ENCODE peak calls at places on chromosomes 16 and 17, in seven cellular contexts. N is CD4-positive, alpha-beta memory T cell; F is uterus; M is CD8-positive, alpha-beta T cell; Q is AG04450; G is HCT116; C is mammary epithelial cell. I is an unnamed sample.

GRCh38 chr17:50889528-50890118 is 23.5 kb upstream of the TOB1 start:
- DNase-seq in C (no peak), F (no peak), Q (no peak), M (no peak), N (no peak), G (no peak), I (no peak)

GRCh38 chr16:1450218-1450617 is 5.9 kb upstream of the CCDC154 start:
- DNase-seq in Q (no peak), F (no peak), M (no peak), G (no peak), N (no peak), C (no peak), I (no peak)

GRCh38 chr17:80969030-80969673 is 22.5 kb upstream of the CHMP6 start:
- DNase-seq in G (no peak), C (no peak), N (no peak), F (no peak), M (no peak), Q (no peak), I (no peak)

GRCh38 chr17:50129303-50129945 is 536 bp downstream of the SAMD14 start:
- DNase-seq in F (no peak), N (peak), C (no peak), G (no peak), Q (no peak), M (peak), I (peak)

GRCh38 chr17:78504156-78504925 is 72.9 kb downstream of the DNAH17 start:
- DNase-seq in G (no peak), Q (no peak), N (no peak), F (no peak), C (no peak), M (no peak), I (no peak)

GRCh38 chr16:22887445-22887844 is 73.5 kb downstream of the HS3ST2 start:
- DNase-seq in C (no peak), Q (no peak), G (no peak), F (no peak), M (no peak), N (no peak), I (no peak)

GRCh38 chr16:67013238-67013822 is 15.6 kb upstream of the CBFB start:
- DNase-seq in Q (no peak), M (no peak), C (no peak), N (no peak), G (no peak), F (no peak), I (no peak)

GRCh38 chr16:68357923-68358322 is 47.1 kb downstream of the PRMT7 start:
- DNase-seq in C (no peak), G (no peak), F (no peak), N (no peak), M (no peak), Q (no peak), I (no peak)

GRCh38 chr17:79547586-79547985 is 63.3 kb downstream of the RBFOX3 start:
- DNase-seq in F (no peak), G (no peak), N (no peak), M (no peak), Q (no peak), C (no peak), I (no peak)

GRCh38 chr17:4215882-4216411 is 47.8 kb downstream of the ANKFY1 start:
- DNase-seq in Q (no peak), C (no peak), G (no peak), N (no peak), M (no peak), F (no peak), I (no peak)

GRCh38 chr17:20981046-20981920 is 61.5 kb downstream of the USP22 start:
- DNase-seq in C (no peak), M (no peak), F (no peak), G (no peak), N (no peak), Q (no peak), I (no peak)

GRCh38 chr17:74608511-74608910 is 15.0 kb downstream of the CD300E start:
- DNase-seq in M (no peak), G (no peak), C (no peak), N (no peak), Q (no peak), F (no peak), I (no peak)
- H3K27ac ChIP-seq in M (no peak), G (no peak), C (no peak), N (no peak), Q (no peak), F (no peak), I (no peak)

GRCh38 chr16:3444032-3444388 is 530 bp downstream of the NAA60 start:
- DNase-seq in Q (peak), N (no peak), G (peak), F (no peak), M (peak), C (peak), I (peak)
- H3K27ac ChIP-seq in Q (peak), N (peak), G (peak), F (peak), M (peak), C (peak), I (peak)

GRCh38 chr17:71870546-71870862 is 250.3 kb upstream of the SOX9 start:
- DNase-seq in M (no peak), G (no peak), N (no peak), C (no peak), Q (no peak), F (no peak), I (no peak)

GRCh38 chr17:71869293-71869692 is 251.5 kb upstream of the SOX9 start:
- DNase-seq in F (no peak), M (no peak), Q (no peak), C (no peak), N (no peak), G (no peak), I (no peak)

GRCh38 chr17:71866095-71866494 is 254.7 kb upstream of the SOX9 start:
- DNase-seq in Q (no peak), C (no peak), F (no peak), M (no peak), N (no peak), G (no peak), I (no peak)

GRCh38 chr17:71869833-71870545 is 250.8 kb upstream of the SOX9 start:
- DNase-seq in G (no peak), Q (no peak), C (no peak), N (no peak), F (no peak), M (no peak), I (no peak)

DNA sequence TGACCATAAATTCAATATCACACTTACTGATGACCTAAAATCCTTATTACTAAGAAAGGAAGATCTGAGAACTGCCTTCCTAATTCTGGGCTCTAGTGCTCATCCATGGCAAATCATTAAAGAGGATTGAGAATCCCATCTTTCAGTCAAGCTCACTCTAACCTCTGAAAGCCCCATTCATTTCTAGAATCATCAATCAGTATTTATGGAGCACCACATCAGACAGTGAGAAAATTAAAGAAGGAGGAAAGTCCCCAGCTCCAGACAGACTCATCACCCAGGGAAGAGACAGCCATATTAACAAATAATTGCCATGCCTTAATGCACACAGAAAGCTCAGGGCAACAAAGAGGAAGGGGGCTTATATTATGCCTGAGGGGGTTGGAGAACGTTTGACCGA is 256.1 kb upstream of the SOX9 start:
- DNase-seq in F (no peak), N (no peak), G (no peak), Q (no peak), C (no peak), M (no peak), I (no peak)
- H3K27ac ChIP-seq in F (no peak), N (no peak), G (no peak), Q (no peak), C (no peak), M (no peak), I (no peak)

GRCh38 chr17:82317394-82318168 is at the start of gene CD7:
- DNase-seq in C (no peak), N (peak), Q (no peak), M (peak), F (no peak), G (no peak), I (peak)
- H3K27ac ChIP-seq in C (no peak), N (peak), Q (no peak), M (peak), F (no peak), G (peak), I (peak)

GRCh38 chr16:84986102-84986501 is 25.2 kb downstream of the ZDHHC7 start:
- DNase-seq in Q (no peak), C (no peak), N (no peak), G (no peak), F (no peak), M (no peak), I (no peak)
- H3K27ac ChIP-seq in Q (peak), C (peak), N (no peak), G (peak), F (peak), M (no peak), I (no peak)

GRCh38 chr17:37642706-37643105 is 540 bp downstream of the DDX52 start:
- DNase-seq in N (no peak), C (peak), G (no peak), M (no peak), Q (no peak), F (no peak), I (no peak)

GRCh38 chr17:37643118-37643766 is at the start of gene DDX52:
- DNase-seq in C (peak), Q (peak), N (peak), G (peak), F (peak), M (peak), I (peak)

GRCh38 chr17:37640016-37640415 is 3.2 kb downstream of the DDX52 start:
- DNase-seq in C (no peak), F (no peak), Q (no peak), N (no peak), M (no peak), G (no peak), I (no peak)

GRCh38 chr17:37648555-37648954 is 5.3 kb upstream of the DDX52 start:
- DNase-seq in Q (peak), M (no peak), N (no peak), F (no peak), C (peak), G (no peak), I (no peak)

GRCh38 chr17:37643829-37644228 is 583 bp upstream of the DDX52 start:
- DNase-seq in C (peak), N (no peak), Q (no peak), M (no peak), G (no peak), F (no peak), I (no peak)
- H3K27ac ChIP-seq in C (no peak), N (no peak), Q (no peak), M (peak), G (no peak), F (peak), I (peak)

I was measured in CD8-positive, alpha-beta memory T cell.